ENCODE peak calls at places on chromosomes 6 and 20, in nine cellular contexts. U is T-helper 1 cell, E is NCI-H510A treated with DMSO at 0.1 percent for 48 hours, G is HEK293T, L is CMK, O is KBM-7, X is EL, R is left colon, C is T follicular helper cell. J is an unnamed sample.

GRCh38 chr6:68575765-68576439 is 59.2 kb upstream of the ADGRB3 start:
- DNase-seq in G (peak; percentile 56), C (no peak), X (no peak), R (no peak), U (no peak), O (peak; percentile 61), E (no peak), L (no peak), J (no peak)

GRCh38 chr6:13992417-13993055 is 67.8 kb downstream of the RNF182 start:
- DNase-seq in U (no peak), C (no peak), X (peak; percentile 89), R (no peak), E (no peak), L (no peak), O (no peak), G (no peak), J (no peak)

GRCh38 chr6:16337280-16337975 is 99.0 kb downstream of the GMPR start:
- DNase-seq in E (no peak), R (peak; percentile 67), O (no peak), L (no peak), C (no peak), G (no peak), X (peak; percentile 96), U (no peak), J (no peak)

GRCh38 chr20:23135449-23136447 is 49.6 kb upstream of the CD93 start:
- DNase-seq in O (no peak), X (no peak), C (no peak), U (no peak), R (peak; percentile 21), G (no peak), L (no peak), E (no peak), J (no peak)

GRCh38 chr6:169213814-169214520 is 39.7 kb downstream of the THBS2 start:
- DNase-seq in O (no peak), L (no peak), G (no peak), E (no peak), C (no peak), U (no peak), X (no peak), R (no peak), J (no peak)

GRCh38 chr20:15200139-15200538 is 862.7 kb upstream of the FLRT3 start:
- DNase-seq in L (no peak), X (peak; percentile 1), G (no peak), E (no peak), C (no peak), U (no peak), R (no peak), O (no peak), J (peak; percentile 27)

GRCh38 chr6:35936960-35937359 is 16.1 kb upstream of the SRPK1 start:
- DNase-seq in E (no peak), R (no peak), O (no peak), X (no peak), C (no peak), L (no peak), U (no peak), G (no peak), J (no peak)

GRCh38 chr20:9490171-9490570 is 24.2 kb upstream of the LAMP5 start:
- DNase-seq in R (no peak), E (no peak), G (no peak), U (no peak), O (no peak), L (no peak), X (peak; percentile 34), C (no peak), J (no peak)

GRCh38 chr20:22496817-22497216 is 87.6 kb downstream of the FOXA2 start:
- DNase-seq in E (no peak), G (no peak), U (no peak), L (no peak), R (no peak), O (no peak), X (no peak), C (no peak), J (no peak)

GRCh38 chr6:17061097-17061496 is 40.8 kb upstream of the STMND1 start:
- DNase-seq in U (no peak), X (no peak), C (no peak), O (no peak), E (no peak), G (no peak), R (no peak), L (no peak), J (no peak)